ENCODE peak calls at places on chromosomes 11 and 22, in ten cellular contexts. B is right cardiac atrium; L is AG09309; O is AG04449; R is NCI-H446 treated with DMSO at 0.1 percent for 48 hours; N is sciatic nerve; U is activated T-helper 1 cell treated with Interleukin-2 at 50 U/mL for 16 hours; M is sigmoid colon; K is activated CD4-positive, alpha-beta T cell treated with anti-CD3 and anti-CD28 coated beads, Interleukin-2, amount 10 ng/mL, durations not matched to agents 7 days and 5 days; D is NCI-H146. E is an unnamed sample.

GRCh38 chr11:77205467-77206263 is 77.6 kb downstream of the MYO7A start:
- DNase-seq in B (no peak), L (no peak), O (no peak), R (no peak), N (peak), U (no peak), M (no peak), K (no peak), D (no peak), E (no peak)

GRCh38 chr22:38762607-38763006 is 6.8 kb upstream of the SUN2 start:
- DNase-seq in B (no peak), L (no peak), O (no peak), R (no peak), N (no peak), U (no peak), M (no peak), K (no peak), D (no peak), E (no peak)

GRCh38 chr11:44950036-44950624 is 553 bp downstream of the TP53I11 start:
- DNase-seq in B (peak), L (no peak), O (no peak), R (no peak), N (no peak), U (no peak), M (no peak), K (no peak), D (peak), E (peak)

GRCh38 chr11:28702871-28703270 is 594.7 kb downstream of the METTL15 start:
- DNase-seq in B (no peak), L (no peak), O (no peak), R (no peak), N (no peak), U (no peak), M (no peak), K (no peak), D (no peak), E (no peak)

GRCh38 chr22:35631597-35631996 is 14.5 kb upstream of the MB start:
- DNase-seq in B (no peak), L (no peak), O (no peak), R (no peak), N (peak), U (no peak), M (peak), K (no peak), D (peak), E (no peak)

GRCh38 chr11:34899633-34900016 is 16.6 kb downstream of the APIP start:
- DNase-seq in B (no peak), L (no peak), O (no peak), R (no peak), N (no peak), U (no peak), M (no peak), K (no peak), D (no peak), E (no peak)

GRCh38 chr22:46063861-46064235 is 86.5 kb upstream of the PPARA start:
- DNase-seq in B (no peak), L (no peak), O (no peak), R (no peak), N (peak), U (no peak), M (peak), K (no peak), D (no peak), E (no peak)

GRCh38 chr11:69718147-69718546 is 14.3 kb upstream of the FGF19 start:
- DNase-seq in B (no peak), L (no peak), O (no peak), R (no peak), N (no peak), U (no peak), M (no peak), K (no peak), D (peak), E (peak)

E was measured in left ventricle myocardium superior.